ENCODE peak calls at places on chromosome 1, in eight cellular contexts. One of them, this sample, is unnamed.

GRCh38 chr1:210217482-210217881 is 15.1 kb upstream of the SERTAD4 start:
- DNase-seq in GM03348: no peak
- DNase-seq in HuH-7.5: no peak
- DNase-seq in sciatic nerve: no peak
- DNase-seq in occipital lobe: no peak
- DNase-seq in A172: no peak
- DNase-seq in Right ventricle myocardium inferior: no peak
- DNase-seq in fibroblast of lung: no peak
- DNase-seq in this sample: no peak

GRCh38 chr1:31371560-31371959 is 1.3 kb downstream of the FABP3 start:
- DNase-seq in occipital lobe: no peak
- DNase-seq in HuH-7.5: peak; percentile 43
- DNase-seq in A172: no peak
- DNase-seq in GM03348: no peak
- DNase-seq in Right ventricle myocardium inferior: no peak
- DNase-seq in fibroblast of lung: peak; percentile 29
- DNase-seq in sciatic nerve: no peak
- DNase-seq in this sample: no peak

GRCh38 chr1:186828612-186829542 is at the start of gene PLA2G4A:
- DNase-seq in GM03348: peak; percentile 70
- DNase-seq in occipital lobe: no peak
- DNase-seq in Right ventricle myocardium inferior: peak; percentile 77
- DNase-seq in sciatic nerve: peak; percentile 63
- DNase-seq in fibroblast of lung: peak; percentile 82
- DNase-seq in HuH-7.5: no peak
- DNase-seq in A172: peak; percentile 49
- DNase-seq in this sample: peak; percentile 71

GRCh38 chr1:101284021-101284420 is 47.2 kb downstream of the S1PR1 start:
- DNase-seq in GM03348: no peak
- DNase-seq in HuH-7.5: no peak
- DNase-seq in fibroblast of lung: no peak
- DNase-seq in A172: no peak
- DNase-seq in occipital lobe: no peak
- DNase-seq in Right ventricle myocardium inferior: no peak
- DNase-seq in sciatic nerve: no peak
- DNase-seq in this sample: no peak

GRCh38 chr1:91900538-91900937 is 14.6 kb upstream of the TGFBR3 start:
- DNase-seq in occipital lobe: no peak
- DNase-seq in sciatic nerve: no peak
- DNase-seq in Right ventricle myocardium inferior: no peak
- DNase-seq in HuH-7.5: no peak
- DNase-seq in GM03348: peak; percentile 74
- DNase-seq in A172: peak; percentile 50
- DNase-seq in fibroblast of lung: peak; percentile 89
- DNase-seq in this sample: peak; percentile 93

GRCh38 chr1:51433269-51433971 is 85.6 kb downstream of the EPS15 start:
- DNase-seq in occipital lobe: no peak
- DNase-seq in GM03348: no peak
- DNase-seq in fibroblast of lung: no peak
- DNase-seq in sciatic nerve: no peak
- DNase-seq in A172: peak; percentile 10
- DNase-seq in Right ventricle myocardium inferior: no peak
- DNase-seq in HuH-7.5: no peak
- DNase-seq in this sample: no peak

GRCh38 chr1:18861082-18861481 is 1.6 kb upstream of the TAS1R2 start:
- DNase-seq in sciatic nerve: no peak
- DNase-seq in Right ventricle myocardium inferior: no peak
- DNase-seq in occipital lobe: no peak
- DNase-seq in A172: no peak
- DNase-seq in fibroblast of lung: no peak
- DNase-seq in HuH-7.5: no peak
- DNase-seq in GM03348: no peak
- DNase-seq in this sample: no peak

GRCh38 chr1:178941849-178942248 is 71.0 kb upstream of the ANGPTL1 start:
- DNase-seq in fibroblast of lung: peak; percentile 56
- DNase-seq in A172: no peak
- DNase-seq in HuH-7.5: no peak
- DNase-seq in GM03348: peak; percentile 69
- DNase-seq in Right ventricle myocardium inferior: no peak
- DNase-seq in occipital lobe: no peak
- DNase-seq in sciatic nerve: no peak
- DNase-seq in this sample: peak; percentile 51

GRCh38 chr1:108961752-108962486 is 1.4 kb downstream of the CLCC1 start:
- DNase-seq in sciatic nerve: no peak
- DNase-seq in occipital lobe: no peak
- DNase-seq in A172: no peak
- DNase-seq in HuH-7.5: no peak
- DNase-seq in Right ventricle myocardium inferior: no peak
- DNase-seq in GM03348: no peak
- DNase-seq in fibroblast of lung: no peak
- DNase-seq in this sample: no peak

GRCh38 chr1:119653135-119653838 is 5.2 kb upstream of the ZNF697 start:
- DNase-seq in sciatic nerve: no peak
- DNase-seq in A172: no peak
- DNase-seq in occipital lobe: no peak
- DNase-seq in fibroblast of lung: no peak
- DNase-seq in GM03348: no peak
- DNase-seq in HuH-7.5: no peak
- DNase-seq in Right ventricle myocardium inferior: no peak
- DNase-seq in this sample: no peak

GRCh38 chr1:7984826-7985225 is 23.3 kb downstream of the PARK7 start:
- DNase-seq in Right ventricle myocardium inferior: no peak
- DNase-seq in occipital lobe: no peak
- DNase-seq in fibroblast of lung: no peak
- DNase-seq in GM03348: no peak
- DNase-seq in A172: no peak
- DNase-seq in HuH-7.5: no peak
- DNase-seq in sciatic nerve: no peak
- DNase-seq in this sample: no peak

GRCh38 chr1:20498116-20498515 is 9.8 kb downstream of the MUL1 start:
- DNase-seq in occipital lobe: no peak
- DNase-seq in fibroblast of lung: no peak
- DNase-seq in HuH-7.5: no peak
- DNase-seq in Right ventricle myocardium inferior: no peak
- DNase-seq in sciatic nerve: no peak
- DNase-seq in A172: no peak
- DNase-seq in GM03348: no peak
- DNase-seq in this sample: no peak

GRCh38 chr1:53112271-53112774 is 30.1 kb downstream of the SLC1A7 start:
- DNase-seq in sciatic nerve: no peak
- DNase-seq in A172: peak; percentile 46
- DNase-seq in GM03348: peak; percentile 87
- DNase-seq in fibroblast of lung: peak; percentile 56
- DNase-seq in HuH-7.5: no peak
- DNase-seq in occipital lobe: no peak
- DNase-seq in Right ventricle myocardium inferior: no peak
- DNase-seq in this sample: no peak

GRCh38 chr1:14037101-14037807 is 337.3 kb downstream of the PRDM2 start:
- DNase-seq in HuH-7.5: no peak
- DNase-seq in sciatic nerve: no peak
- DNase-seq in GM03348: no peak
- DNase-seq in occipital lobe: no peak
- DNase-seq in Right ventricle myocardium inferior: no peak
- DNase-seq in A172: peak; percentile 4
- DNase-seq in fibroblast of lung: no peak
- DNase-seq in this sample: peak; percentile 35

GRCh38 chr1:175922254-175922881 is 179.0 kb upstream of the TNR start:
- DNase-seq in HuH-7.5: no peak
- DNase-seq in GM03348: no peak
- DNase-seq in occipital lobe: no peak
- DNase-seq in Right ventricle myocardium inferior: no peak
- DNase-seq in sciatic nerve: no peak
- DNase-seq in A172: no peak
- DNase-seq in fibroblast of lung: no peak
- DNase-seq in this sample: no peak

GRCh38 chr1:4969556-4970129 is 315.2 kb downstream of the AJAP1 start:
- DNase-seq in GM03348: no peak
- DNase-seq in HuH-7.5: no peak
- DNase-seq in occipital lobe: no peak
- DNase-seq in fibroblast of lung: no peak
- DNase-seq in A172: no peak
- DNase-seq in sciatic nerve: no peak
- DNase-seq in Right ventricle myocardium inferior: no peak
- DNase-seq in this sample: no peak

This sample was measured in Daoy.